ENCODE peak calls at places on chromosomes 5 and 9, in seven cellular contexts. R, O, B, Q, T, K and G are unnamed samples.

GRCh38 chr9:117927354-117927753 is 223.2 kb downstream of the TLR4 start:
- DNase-seq in R (no peak), O (no peak), B (no peak), Q (no peak), T (no peak), K (no peak), G (no peak)

GRCh38 chr9:92605224-92605623 is 64.7 kb downstream of the IPPK start:
- DNase-seq in R (no peak), O (no peak), B (no peak), Q (no peak), T (no peak), K (no peak), G (no peak)

GRCh38 chr5:16160706-16161105 is 18.9 kb downstream of the MARCHF11 start:
- DNase-seq in R (no peak), O (peak; percentile 60), B (no peak), Q (peak; percentile 44), T (no peak), K (peak; percentile 51), G (no peak)

GRCh38 chr9:69758981-69759477 is 782 bp downstream of the PTAR1 start:
- DNase-seq in R (no peak), O (no peak), B (no peak), Q (peak; percentile 22), T (no peak), K (peak; percentile 2), G (no peak)

GRCh38 chr5:1285883-1286291 is 9.0 kb downstream of the TERT start:
- DNase-seq in R (no peak), O (no peak), B (no peak), Q (no peak), T (no peak), K (no peak), G (peak; percentile 51)

GRCh38 chr5:63923914-63924313 is 38.3 kb downstream of the HTR1A start:
- DNase-seq in R (no peak), O (no peak), B (peak; percentile 31), Q (peak; percentile 18), T (no peak), K (no peak), G (no peak)

GRCh38 chr5:171595401-171595800 is 176.0 kb downstream of the FGF18 start:
- DNase-seq in R (no peak), O (no peak), B (no peak), Q (no peak), T (no peak), K (no peak), G (no peak)

GRCh38 chr5:67520161-67520886 is 323.7 kb upstream of the CD180 start:
- DNase-seq in R (no peak), O (no peak), B (no peak), Q (no peak), T (no peak), K (no peak), G (no peak)

GRCh38 chr5:74056789-74057164 is 430.8 kb downstream of the ARHGEF28 start:
- DNase-seq in R (no peak), O (peak; percentile 9), B (no peak), Q (peak; percentile 53), T (no peak), K (no peak), G (no peak)

GRCh38 chr5:6362846-6363245 is 15.5 kb downstream of the MED10 start:
- DNase-seq in R (no peak), O (no peak), B (no peak), Q (peak; percentile 6), T (no peak), K (no peak), G (no peak)

GRCh38 chr9:21402387-21403247 is 6.3 kb upstream of the IFNA8 start:
- DNase-seq in R (no peak), O (no peak), B (no peak), Q (peak; percentile 60), T (no peak), K (no peak), G (no peak)

GRCh38 chr9:122265265-122265900 is 701 bp downstream of the MRRF start:
- DNase-seq in R (no peak), O (peak; percentile 79), B (no peak), Q (no peak), T (peak; percentile 6), K (no peak), G (no peak)

GRCh38 chr5:33745101-33745770 is 146.6 kb downstream of the ADAMTS12 start:
- DNase-seq in R (no peak), O (no peak), B (no peak), Q (no peak), T (no peak), K (no peak), G (no peak)

GRCh38 chr5:162128117-162128516 is 60.5 kb downstream of the GABRG2 start:
- DNase-seq in R (no peak), O (no peak), B (no peak), Q (no peak), T (no peak), K (no peak), G (no peak)

GRCh38 chr9:133583586-133583985 is 25.6 kb downstream of the FAM163B start:
- DNase-seq in R (peak; percentile 87), O (no peak), B (no peak), Q (no peak), T (no peak), K (no peak), G (no peak)

GRCh38 chr9:93114169-93114983 is 18.4 kb downstream of the CARD19 start:
- DNase-seq in R (no peak), O (no peak), B (no peak), Q (no peak), T (no peak), K (no peak), G (no peak)

GRCh38 chr5:77425998-77426659 is 66.0 kb downstream of the WDR41 start:
- DNase-seq in R (no peak), O (peak; percentile 51), B (no peak), Q (no peak), T (no peak), K (no peak), G (no peak)

GRCh38 chr9:90095682-90096081 is 490.9 kb downstream of the GADD45G start:
- DNase-seq in R (no peak), O (no peak), B (no peak), Q (no peak), T (no peak), K (no peak), G (no peak)

GRCh38 chr9:89739531-89740315 is 134.9 kb downstream of the GADD45G start:
- DNase-seq in R (no peak), O (no peak), B (no peak), Q (no peak), T (no peak), K (no peak), G (no peak)

GRCh38 chr5:167629634-167630033 is 661.8 kb upstream of the WWC1 start:
- DNase-seq in R (no peak), O (no peak), B (no peak), Q (no peak), T (no peak), K (no peak), G (no peak)

GRCh38 chr5:88203977-88204735 is 64.5 kb downstream of the TMEM161B start:
- DNase-seq in R (no peak), O (no peak), B (no peak), Q (no peak), T (peak; percentile 12), K (no peak), G (no peak)

GRCh38 chr5:128384068-128384467 is 154.0 kb downstream of the FBN2 start:
- DNase-seq in R (no peak), O (no peak), B (no peak), Q (no peak), T (no peak), K (no peak), G (no peak)

GRCh38 chr5:135324897-135325650 is 74.0 kb downstream of the MACROH2A1 start:
- DNase-seq in R (no peak), O (peak; percentile 87), B (no peak), Q (no peak), T (peak; percentile 21), K (no peak), G (no peak)

GRCh38 chr9:138119202-138120027 is 241.8 kb downstream of the CACNA1B start:
- DNase-seq in R (no peak), O (no peak), B (no peak), Q (no peak), T (no peak), K (no peak), G (no peak)
- H3K9me3 ChIP-seq in R (no peaks in the 10 kb centered on the region), O (no peaks in the 10 kb centered on the region), B (no peaks in the 10 kb centered on the region), Q (no peaks in the 10 kb centered on the region), T (no peaks in the 10 kb centered on the region), K (no peaks in the 10 kb centered on the region), G (no peaks in the 10 kb centered on the region)

DNA sequence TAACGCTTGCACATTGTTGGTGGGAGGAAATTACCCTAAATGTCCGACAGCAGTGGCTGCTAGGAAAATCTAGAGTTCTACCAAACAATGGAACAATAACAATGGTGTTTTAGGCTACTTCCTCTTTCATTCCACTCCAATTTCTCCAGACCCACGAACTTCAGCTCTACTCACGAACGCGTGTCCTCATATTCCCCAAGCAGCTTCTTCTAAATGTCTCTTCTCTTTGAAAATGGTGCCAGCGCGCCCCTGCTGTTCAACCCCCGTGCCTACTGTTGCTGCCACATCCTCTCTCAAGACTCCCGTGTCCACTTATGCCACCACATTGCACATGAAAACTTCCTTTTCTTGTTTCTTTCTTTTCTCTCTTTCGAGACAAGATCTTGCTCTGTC is 25.6 kb downstream of the OR2V2 start:
- DNase-seq in R (no peak), O (no peak), B (no peak), Q (peak; percentile 52), T (no peak), K (no peak), G (no peak)
- TF ChIP-seq CTCF in R (no peak), O (peak; percentile 22), B (no peak), Q (no peak), T (no peak), K (peak; percentile 79), G (no peak)

DNA sequence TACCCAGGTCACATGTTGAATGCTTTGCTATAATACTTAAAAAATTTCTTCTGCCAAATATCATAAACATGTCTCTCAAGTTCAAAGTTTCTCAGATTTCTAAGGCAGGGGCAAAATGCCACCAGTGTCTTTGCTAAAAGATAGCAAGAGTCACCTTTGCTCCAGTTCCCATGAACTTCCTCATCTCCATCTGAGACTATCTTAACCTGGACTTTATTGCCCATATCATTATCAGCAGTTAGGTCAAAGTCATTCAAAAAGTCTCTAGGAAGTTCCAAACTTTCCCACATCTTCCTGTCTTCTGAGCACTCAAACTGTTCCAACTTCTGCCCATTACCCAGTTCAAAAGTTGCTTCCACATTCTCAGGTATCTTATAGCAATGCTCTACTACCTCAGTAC is 307.7 kb upstream of the TNC start:
- DNase-seq in R (no peak), O (no peak), B (no peak), Q (no peak), T (no peak), K (no peak), G (no peak)
- H3K9me3 ChIP-seq in R (no peaks in the 10 kb centered on the region), O (peaks cover 33% of the 10 kb centered on the region), B (peaks cover 6% of the 10 kb centered on the region), Q (no peaks in the 10 kb centered on the region), T (no peaks in the 10 kb centered on the region), K (no peaks in the 10 kb centered on the region), G (peaks cover 18% of the 10 kb centered on the region)

DNA sequence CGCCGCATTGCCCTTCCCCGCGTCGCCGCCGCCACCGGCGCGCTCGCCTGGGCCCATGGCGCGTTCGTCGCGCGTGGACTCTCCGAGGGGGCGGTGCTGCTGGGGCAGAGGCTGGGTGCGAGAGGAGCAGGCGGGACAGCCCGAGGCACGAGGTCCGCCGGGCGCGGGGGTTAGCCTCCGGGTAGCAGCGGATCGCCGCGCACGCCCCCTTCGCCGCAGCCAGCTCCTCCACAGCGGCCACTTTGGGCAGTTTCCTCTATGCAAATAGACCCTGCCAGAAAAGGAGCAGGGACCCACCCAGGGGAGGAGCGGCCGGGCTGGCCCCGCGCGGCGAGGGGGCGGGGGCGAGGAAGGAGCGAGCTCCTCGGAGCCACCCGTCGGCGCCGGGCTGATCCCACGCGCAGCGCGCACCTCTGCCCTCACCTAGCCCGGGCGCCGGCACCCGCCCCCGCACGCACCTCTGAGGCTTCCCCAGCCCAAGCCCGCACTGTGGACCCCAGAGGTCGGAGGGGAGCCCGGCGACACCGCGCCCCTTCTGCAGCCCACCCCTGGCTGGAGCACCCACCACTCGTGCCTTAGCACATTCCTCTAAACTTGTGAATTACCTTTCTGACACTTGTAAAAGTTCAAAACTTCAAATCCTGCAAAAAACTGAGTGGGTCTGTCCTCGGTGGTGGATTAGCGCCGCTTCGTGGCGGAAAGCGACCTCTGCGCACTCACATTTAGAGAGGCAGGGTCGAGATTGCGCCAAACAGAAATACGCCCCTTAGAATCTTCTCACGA is at the start of gene COL23A1:
- DNase-seq in R (peak; percentile 74), O (no peak), B (peak; percentile 48), Q (peak; percentile 76), T (peak; percentile 26), K (peak; percentile 15), G (no peak)
- TF ChIP-seq CTCF in R (peak; percentile 43), O (peak; percentile 31), B (peak; percentile 41), Q (peak; percentile 36), T (peak; percentile 62), K (peak; percentile 95), G (no peak)